ENCODE peak calls at places on chromosomes 7 and 10, in ten cellular contexts. C is CD4-positive, alpha-beta T cell; G is AG04450; Y is transverse colon; A is stimulated activated CD8-positive, alpha-beta memory T cell treated with anti-CD3 and anti-CD28 coated beads, Interleukin-15, amount 100 ng/mL, for 24 hours; M is CD14-positive monocyte; D is HCEC 1CT; P is CD4-positive, CD25-positive, alpha-beta regulatory T cell; W is KG1; O is activated T-helper 1 cell treated with Interleukin-2 at 50 U/mL for 16 hours. T is an unnamed sample.

GRCh38 chr10:76297787-76298281 is 866.4 kb downstream of the LRMDA start:
- DNase-seq in C (no peak), G (no peak), Y (no peak), A (no peak), M (no peak), D (no peak), P (no peak), W (no peak), O (no peak), T (no peak)

GRCh38 chr7:149466364-149466763 is 5.5 kb upstream of the ZNF777 start:
- DNase-seq in C (no peak), G (no peak), Y (no peak), A (no peak), M (no peak), D (no peak), P (no peak), W (no peak), O (no peak), T (no peak)

GRCh38 chr10:10271639-10272192 is 746.0 kb upstream of the CELF2 start:
- DNase-seq in C (no peak), G (no peak), Y (no peak), A (no peak), M (no peak), D (no peak), P (no peak), W (no peak), O (no peak), T (no peak)

GRCh38 chr10:97584060-97584797 is at the start of gene HOGA1:
- DNase-seq in C (no peak), G (no peak), Y (no peak), A (no peak), M (no peak), D (peak), P (no peak), W (no peak), O (no peak), T (peak)

GRCh38 chr10:88728107-88728763 is 22.2 kb downstream of the LIPK start:
- DNase-seq in C (no peak), G (no peak), Y (peak), A (no peak), M (peak), D (peak), P (no peak), W (no peak), O (peak), T (no peak)

GRCh38 chr7:122442929-122443328 is 138.4 kb upstream of the FEZF1 start:
- DNase-seq in C (no peak), G (no peak), Y (no peak), A (no peak), M (no peak), D (no peak), P (no peak), W (no peak), O (no peak), T (no peak)

GRCh38 chr10:102311025-102311420 is 65.7 kb downstream of the GBF1 start:
- DNase-seq in C (no peak), G (no peak), Y (no peak), A (no peak), M (no peak), D (peak), P (no peak), W (no peak), O (no peak), T (no peak)

GRCh38 chr7:158854681-158855081 is 1.7 kb upstream of the DYNC2I1 start:
- DNase-seq in C (no peak), G (no peak), Y (no peak), A (no peak), M (no peak), D (no peak), P (no peak), W (no peak), O (no peak), T (no peak)

GRCh38 chr7:78530351-78530750 is 731.8 kb downstream of the PHTF2 start:
- DNase-seq in C (no peak), G (peak), Y (no peak), A (no peak), M (no peak), D (peak), P (no peak), W (no peak), O (no peak), T (peak)

GRCh38 chr7:113756250-113756649 is 162.6 kb downstream of the PPP1R3A start:
- DNase-seq in C (no peak), G (no peak), Y (no peak), A (no peak), M (no peak), D (no peak), P (no peak), W (no peak), O (no peak), T (no peak)

GRCh38 chr10:44993226-44993921 is 7.3 kb upstream of the ZNF22 start:
- DNase-seq in C (no peak), G (no peak), Y (no peak), A (no peak), M (peak), D (no peak), P (no peak), W (no peak), O (no peak), T (no peak)

GRCh38 chr7:27166475-27167169 is 1.3 kb upstream of the HOXA9 start:
- DNase-seq in C (no peak), G (no peak), Y (no peak), A (no peak), M (no peak), D (peak), P (no peak), W (no peak), O (no peak), T (no peak)

GRCh38 chr10:132652446-132652845 is 114.9 kb downstream of the INPP5A start:
- DNase-seq in C (no peak), G (no peak), Y (no peak), A (no peak), M (no peak), D (no peak), P (no peak), W (no peak), O (no peak), T (no peak)

GRCh38 chr10:58712982-58713381 is 200.3 kb downstream of the BICC1 start:
- DNase-seq in C (no peak), G (no peak), Y (no peak), A (no peak), M (no peak), D (no peak), P (no peak), W (no peak), O (no peak), T (no peak)

GRCh38 chr10:31804416-31804815 is 124.2 kb downstream of the ARHGAP12 start:
- DNase-seq in C (no peak), G (no peak), Y (no peak), A (no peak), M (no peak), D (no peak), P (no peak), W (no peak), O (no peak), T (no peak)

GRCh38 chr10:122521011-122521410 is 39.5 kb upstream of the DMBT1 start:
- DNase-seq in C (no peak), G (no peak), Y (no peak), A (no peak), M (no peak), D (no peak), P (no peak), W (no peak), O (no peak), T (no peak)

GRCh38 chr7:100789055-100789454 is 38.3 kb downstream of the EPHB4 start:
- DNase-seq in C (no peak), G (no peak), Y (no peak), A (no peak), M (no peak), D (no peak), P (no peak), W (no peak), O (no peak), T (no peak)

GRCh38 chr7:34069676-34070075 is 164.3 kb downstream of the BMPER start:
- DNase-seq in C (no peak), G (no peak), Y (no peak), A (no peak), M (no peak), D (peak), P (no peak), W (no peak), O (no peak), T (peak)

GRCh38 chr7:20193242-20193777 is 23.9 kb downstream of the MACC1 start:
- DNase-seq in C (no peak), G (peak), Y (no peak), A (no peak), M (no peak), D (peak), P (no peak), W (no peak), O (no peak), T (no peak)

GRCh38 chr7:129209067-129209926 is 15.5 kb upstream of the AHCYL2 start:
- DNase-seq in C (no peak), G (no peak), Y (no peak), A (no peak), M (no peak), D (no peak), P (no peak), W (no peak), O (no peak), T (no peak)

GRCh38 chr7:84142726-84143125 is 51.9 kb downstream of the SEMA3A start:
- DNase-seq in C (no peak), G (peak), Y (no peak), A (no peak), M (no peak), D (no peak), P (no peak), W (no peak), O (no peak), T (no peak)

GRCh38 chr7:18572885-18573284 is 77.3 kb downstream of the HDAC9 start:
- DNase-seq in C (no peak), G (no peak), Y (no peak), A (no peak), M (no peak), D (no peak), P (no peak), W (no peak), O (no peak), T (no peak)

GRCh38 chr7:105521731-105522458 is at the start of gene PUS7:
- DNase-seq in C (peak), G (peak), Y (peak), A (peak), M (peak), D (peak), P (peak), W (peak), O (peak), T (peak)

GRCh38 chr10:125641398-125641797 is 41.6 kb downstream of the TEX36 start:
- DNase-seq in C (no peak), G (no peak), Y (no peak), A (no peak), M (no peak), D (no peak), P (no peak), W (no peak), O (no peak), T (no peak)

GRCh38 chr7:158237672-158238335 is 349.8 kb downstream of the PTPRN2 start:
- DNase-seq in C (no peak), G (no peak), Y (no peak), A (no peak), M (no peak), D (no peak), P (no peak), W (no peak), O (no peak), T (no peak)

GRCh38 chr7:31043035-31043434 is 9.1 kb upstream of the ADCYAP1R1 start:
- DNase-seq in C (no peak), G (no peak), Y (no peak), A (no peak), M (no peak), D (no peak), P (no peak), W (no peak), O (no peak), T (no peak)

GRCh38 chr10:60387531-60387930 is 2.1 kb downstream of the ANK3 start:
- DNase-seq in C (no peak), G (no peak), Y (no peak), A (no peak), M (no peak), D (no peak), P (no peak), W (no peak), O (no peak), T (no peak)

GRCh38 chr7:30986738-30987137 is 23.0 kb downstream of the GHRHR start:
- DNase-seq in C (no peak), G (no peak), Y (no peak), A (no peak), M (no peak), D (no peak), P (no peak), W (no peak), O (no peak), T (no peak)

GRCh38 chr7:79284226-79284625 is 169.2 kb downstream of the MAGI2 start:
- DNase-seq in C (no peak), G (no peak), Y (no peak), A (no peak), M (no peak), D (peak), P (no peak), W (no peak), O (no peak), T (no peak)

GRCh38 chr7:55086413-55087201 is 67.8 kb downstream of the EGFR start:
- DNase-seq in C (no peak), G (peak), Y (no peak), A (no peak), M (no peak), D (peak), P (no peak), W (no peak), O (no peak), T (peak)

GRCh38 chr10:35219906-35220890 is 93.6 kb downstream of the CREM start:
- DNase-seq in C (no peak), G (no peak), Y (no peak), A (no peak), M (no peak), D (no peak), P (no peak), W (no peak), O (no peak), T (no peak)

GRCh38 chr7:28865494-28866257 is 92.5 kb downstream of the TRIL start:
- DNase-seq in C (no peak), G (no peak), Y (no peak), A (no peak), M (no peak), D (no peak), P (no peak), W (no peak), O (no peak), T (peak)

GRCh38 chr7:50266893-50267386 is 37.6 kb upstream of the IKZF1 start:
- DNase-seq in C (peak), G (no peak), Y (peak), A (no peak), M (no peak), D (no peak), P (peak), W (peak), O (peak), T (no peak)

GRCh38 chr10:1133495-1134045 is 77.4 kb downstream of the WDR37 start:
- DNase-seq in C (no peak), G (no peak), Y (no peak), A (no peak), M (no peak), D (no peak), P (no peak), W (no peak), O (no peak), T (no peak)

GRCh38 chr7:83681200-83681599 is 32.3 kb upstream of the SEMA3E start:
- DNase-seq in C (no peak), G (no peak), Y (no peak), A (no peak), M (no peak), D (no peak), P (no peak), W (no peak), O (no peak), T (no peak)

GRCh38 chr10:6141296-6142151 is 52.7 kb downstream of the RBM17 start:
- DNase-seq in C (no peak), G (peak), Y (no peak), A (no peak), M (peak), D (peak), P (no peak), W (no peak), O (no peak), T (peak)

GRCh38 chr7:116828281-116828680 is 34.1 kb upstream of the CAPZA2 start:
- DNase-seq in C (no peak), G (no peak), Y (no peak), A (no peak), M (no peak), D (no peak), P (no peak), W (no peak), O (no peak), T (no peak)

T was measured in brain microvascular endothelial cell.